ENCODE peak calls at places on chromosomes 4 and X, in nine cellular contexts. M, R, D, L, P, G, Y, S and O are unnamed samples.
A peak's percentile ranks its signal among the peaks of the same experiment; 100 is the strongest.

GRCh38 chr4:41927761-41928499 is 7.3 kb upstream of the TMEM33 start:
- DNase-seq in M (no peak), R (no peak), D (no peak), L (no peak), P (no peak), G (no peak), Y (no peak), S (no peak), O (no peak)

GRCh38 chrX:46575991-46576392 is 2.4 kb downstream of the CHST7 start:
- DNase-seq in M (no peak), R (no peak), D (peak; percentile 40), L (no peak), P (no peak), G (peak; percentile 7), Y (no peak), S (no peak), O (peak; percentile 37)

GRCh38 chr4:48963042-48963679 is 22.9 kb upstream of the CWH43 start:
- DNase-seq in M (no peak), R (peak; percentile 39), D (peak; percentile 79), L (peak; percentile 40), P (peak; percentile 52), G (peak; percentile 72), Y (peak; percentile 86), S (peak; percentile 79), O (peak; percentile 73)

GRCh38 chrX:31199051-31199769 is 127.4 kb upstream of the FTHL17 start:
- DNase-seq in M (no peak), R (no peak), D (no peak), L (no peak), P (no peak), G (no peak), Y (no peak), S (no peak), O (no peak)

GRCh38 chrX:11064851-11065600 is 46.1 kb upstream of the HCCS start:
- DNase-seq in M (no peak), R (no peak), D (peak; percentile 84), L (no peak), P (no peak), G (no peak), Y (no peak), S (no peak), O (peak; percentile 21)

GRCh38 chrX:19347916-19348315 is 4.2 kb downstream of the PDHA1 start:
- DNase-seq in M (no peak), R (no peak), D (peak; percentile 21), L (no peak), P (no peak), G (no peak), Y (no peak), S (no peak), O (no peak)

GRCh38 chr4:84681488-84682274 is 98.8 kb downstream of the CDS1 start:
- DNase-seq in M (no peak), R (no peak), D (peak; percentile 90), L (no peak), P (no peak), G (no peak), Y (no peak), S (no peak), O (no peak)

GRCh38 chrX:21225643-21226042 is 148.6 kb upstream of the CNKSR2 start:
- DNase-seq in M (no peak), R (no peak), D (peak; percentile 1), L (no peak), P (no peak), G (no peak), Y (no peak), S (no peak), O (no peak)

GRCh38 chr4:65670331-65671031 is at the start of gene EPHA5:
- DNase-seq in M (peak; percentile 78), R (no peak), D (peak; percentile 98), L (no peak), P (peak; percentile 59), G (peak; percentile 83), Y (no peak), S (no peak), O (peak; percentile 86)